ENCODE peak calls at places on chromosome 18, in six cellular contexts. O is AG04449, N is HTR-8/SVneo, W is HEK293T, Y is AG08396, P is neural crest cell. E is an unnamed sample.

GRCh38 chr18:67475673-67476072 is 40.8 kb downstream of the DSEL start:
- DNase-seq in P (no peak), Y (peak), N (no peak), O (no peak), W (no peak), E (peak)

GRCh38 chr18:13131241-13131640 is 87.3 kb upstream of the LDLRAD4 start:
- DNase-seq in P (no peak), N (no peak), O (no peak), W (no peak), Y (no peak), E (no peak)

GRCh38 chr18:75209129-75209951 is at the start of gene PTGR3:
- DNase-seq in P (peak), N (peak), O (no peak), Y (peak), W (peak), E (peak)

GRCh38 chr18:69916412-69916811 is 31.3 kb downstream of the CD226 start:
- DNase-seq in W (no peak), Y (peak), N (no peak), P (no peak), O (no peak), E (peak)

GRCh38 chr18:60417946-60418345 is 45.4 kb upstream of the MC4R start:
- DNase-seq in Y (no peak), O (no peak), W (no peak), P (no peak), N (no peak), E (no peak)

GRCh38 chr18:3479978-3480377 is 30.0 kb downstream of the TGIF1 start:
- DNase-seq in O (no peak), P (no peak), N (no peak), W (no peak), Y (no peak), E (no peak)

GRCh38 chr18:79634593-79634992 is 45.0 kb upstream of the CTDP1 start:
- DNase-seq in Y (no peak), N (no peak), W (no peak), O (no peak), P (no peak), E (no peak)

GRCh38 chr18:36809590-36810381 is 19.0 kb downstream of the TPGS2 start:
- DNase-seq in Y (peak), N (peak), O (peak), W (peak), P (peak), E (peak)

GRCh38 chr18:79884963-79885728 is 66.3 kb downstream of the SLC66A2 start:
- DNase-seq in N (no peak), P (no peak), Y (no peak), O (no peak), W (no peak), E (no peak)

GRCh38 chr18:8367217-8367988 is 241.8 kb upstream of the RAB12 start:
- DNase-seq in O (no peak), W (peak), Y (peak), P (peak), N (peak), E (no peak)

GRCh38 chr18:58447342-58448190 is 181.3 kb downstream of the ALPK2 start:
- DNase-seq in W (no peak), N (no peak), O (no peak), P (no peak), Y (no peak), E (peak)